ENCODE peak calls at places on chromosomes 16 and 17, in five cellular contexts. U is aorta, Y is neural progenitor cell, C is GM23248, L is AG08395. B is an unnamed sample.

GRCh38 chr16:27665881-27666280 is 115.9 kb downstream of the KATNIP start:
- DNase-seq in U (no peak), Y (no peak), C (no peak), L (no peak), B (no peak)

GRCh38 chr16:22848451-22848850 is 34.5 kb downstream of the HS3ST2 start:
- DNase-seq in U (no peak), Y (no peak), C (no peak), L (no peak), B (no peak)

GRCh38 chr17:60743812-60744211 is 66.2 kb downstream of the BCAS3 start:
- DNase-seq in U (no peak), Y (no peak), C (peak; percentile 57), L (peak; percentile 44), B (no peak)

GRCh38 chr17:59840329-59840907 is 52.3 kb downstream of the TUBD1 start:
- DNase-seq in U (no peak), Y (peak; percentile 45), C (peak; percentile 36), L (no peak), B (no peak)

GRCh38 chr17:80950466-80951120 is 41.0 kb upstream of the CHMP6 start:
- DNase-seq in U (peak; percentile 67), Y (no peak), C (no peak), L (no peak), B (no peak)

GRCh38 chr17:46771601-46772012 is 46.9 kb downstream of the WNT3 start:
- DNase-seq in U (peak; percentile 74), Y (no peak), C (peak; percentile 58), L (no peak), B (no peak)

GRCh38 chr16:50202926-50203624 is 50.0 kb downstream of the TENT4B start:
- DNase-seq in U (no peak), Y (no peak), C (peak; percentile 91), L (peak; percentile 88), B (no peak)

GRCh38 chr17:41894791-41895331 is 23.9 kb downstream of the ACLY start:
- DNase-seq in U (no peak), Y (no peak), C (peak; percentile 94), L (peak; percentile 78), B (no peak)

GRCh38 chr16:89163297-89163696 is 8.3 kb upstream of the CDH15 start:
- DNase-seq in U (no peak), Y (no peak), C (no peak), L (no peak), B (no peak)

GRCh38 chr16:14334366-14335105 is 263.4 kb downstream of the MRTFB start:
- DNase-seq in U (no peak), Y (no peak), C (peak; percentile 52), L (peak; percentile 69), B (no peak)

GRCh38 chr16:88711750-88712340 is 5.5 kb downstream of the CTU2 start:
- DNase-seq in U (no peak), Y (no peak), C (no peak), L (no peak), B (no peak)

GRCh38 chr17:43661699-43662431 is at the start of gene MEOX1:
- DNase-seq in U (no peak), Y (no peak), C (peak; percentile 66), L (peak; percentile 79), B (no peak)

GRCh38 chr17:74454197-74455024 is 12.0 kb upstream of the CD300A start:
- DNase-seq in U (peak; percentile 96), Y (peak; percentile 38), C (peak; percentile 93), L (no peak), B (peak; percentile 91)

GRCh38 chr17:10360578-10360977 is 12.2 kb downstream of the MYH13 start:
- DNase-seq in U (no peak), Y (no peak), C (peak; percentile 10), L (no peak), B (no peak)

GRCh38 chr16:2827831-2828520 is 2.1 kb upstream of the ZG16B start:
- DNase-seq in U (peak; percentile 57), Y (peak; percentile 45), C (no peak), L (no peak), B (peak; percentile 45)

GRCh38 chr16:87201052-87201451 is 116.1 kb downstream of the C16orf95 start:
- DNase-seq in U (peak; percentile 92), Y (no peak), C (peak; percentile 99), L (peak; percentile 95), B (peak; percentile 95)

GRCh38 chr16:85453179-85453678 is 159.9 kb upstream of the GSE1 start:
- DNase-seq in U (no peak), Y (no peak), C (no peak), L (no peak), B (no peak)

GRCh38 chr17:43224146-43224705 is 4.2 kb downstream of the CCDC200 start:
- DNase-seq in U (peak; percentile 58), Y (no peak), C (no peak), L (no peak), B (no peak)

GRCh38 chr17:76566988-76567431 is 18.6 kb downstream of the ST6GALNAC2 start:
- DNase-seq in U (no peak), Y (no peak), C (no peak), L (no peak), B (no peak)

GRCh38 chr17:10021239-10021638 is 116.2 kb upstream of the RCVRN start:
- DNase-seq in U (peak; percentile 75), Y (no peak), C (no peak), L (no peak), B (no peak)

GRCh38 chr17:27921599-27921998 is 28.4 kb upstream of the LYRM9 start:
- DNase-seq in U (no peak), Y (no peak), C (no peak), L (no peak), B (no peak)

GRCh38 chr17:77693776-77694175 is 264.7 kb upstream of the TNRC6C start:
- DNase-seq in U (peak; percentile 47), Y (no peak), C (no peak), L (no peak), B (no peak)

GRCh38 chr17:47239663-47240374 is 13.8 kb upstream of the ITGB3 start:
- DNase-seq in U (peak; percentile 92), Y (no peak), C (peak; percentile 99), L (peak; percentile 95), B (peak; percentile 94)

GRCh38 chr16:5060073-5060641 is 5.6 kb downstream of the C16orf89 start:
- DNase-seq in U (peak; percentile 38), Y (no peak), C (no peak), L (no peak), B (no peak)

B was measured in tibial artery.